ENCODE peak calls at places on chromosome 18, in four cellular contexts. G, Z, U and K are unnamed samples.

GRCh38 chr18:67145586-67146292 is 370.8 kb downstream of the DSEL start:
- DNase-seq in G (peak), Z (no peak), U (no peak), K (no peak)

GRCh38 chr18:13568443-13569392 is 157.6 kb downstream of the FAM210A start:
- DNase-seq in U (no peak), G (peak), Z (no peak), K (no peak)

GRCh38 chr18:60092073-60092472 is 192.3 kb downstream of the PMAIP1 start:
- DNase-seq in U (no peak), G (no peak), Z (no peak), K (no peak)

GRCh38 chr18:49555641-49556040 is 6.2 kb upstream of the LIPG start:
- DNase-seq in Z (no peak), U (no peak), G (no peak), K (no peak)

GRCh38 chr18:72160504-72161445 is 383.4 kb downstream of the CBLN2 start:
- DNase-seq in Z (no peak), U (no peak), G (no peak), K (no peak)

GRCh38 chr18:13878858-13879257 is 36.5 kb downstream of the MC2R start:
- DNase-seq in G (no peak), U (no peak), Z (no peak), K (no peak)

GRCh38 chr18:3211236-3211992 is 8.4 kb downstream of the MYOM1 start:
- DNase-seq in Z (no peak), G (peak), U (peak), K (no peak)

GRCh38 chr18:36095936-36096519 is 28.7 kb upstream of the RPRD1A start:
- DNase-seq in G (peak), Z (peak), U (peak), K (no peak)

GRCh38 chr18:66668706-66669105 is 64.8 kb upstream of the CDH19 start:
- DNase-seq in G (no peak), Z (no peak), U (no peak), K (no peak)

GRCh38 chr18:57792741-57793629 is 10.1 kb downstream of the ATP8B1 start:
- DNase-seq in Z (no peak), G (no peak), U (no peak), K (no peak)

GRCh38 chr18:79944126-79944731 is 7.2 kb downstream of the SLC66A2 start:
- DNase-seq in G (no peak), Z (no peak), U (no peak), K (no peak)

GRCh38 chr18:3014501-3015202 is 1.7 kb upstream of the LPIN2 start:
- DNase-seq in G (no peak), U (no peak), Z (no peak), K (no peak)

GRCh38 chr18:8946046-8946838 is 156.3 kb upstream of the NDUFV2 start:
- DNase-seq in U (no peak), G (no peak), Z (no peak), K (no peak)

GRCh38 chr18:24995056-24995455 is 356.9 kb downstream of the ZNF521 start:
- DNase-seq in U (no peak), G (no peak), Z (no peak), K (no peak)

GRCh38 chr18:64103979-64104378 is 44.9 kb downstream of the LINC00305 start:
- DNase-seq in G (peak), U (peak), Z (no peak), K (peak)

GRCh38 chr18:27704721-27705361 is 472.1 kb downstream of the CDH2 start:
- DNase-seq in U (no peak), G (no peak), Z (no peak), K (no peak)

GRCh38 chr18:63409301-63409700 is 13.0 kb downstream of the VPS4B start:
- DNase-seq in G (no peak), U (no peak), Z (no peak), K (no peak)

GRCh38 chr18:74994502-74995403 is 214.2 kb downstream of the PTGR3 start:
- DNase-seq in U (no peak), G (no peak), Z (no peak), K (no peak)

GRCh38 chr18:7021994-7022840 is 95.4 kb downstream of the LAMA1 start:
- DNase-seq in G (peak), Z (peak), U (peak), K (no peak)

GRCh38 chr18:50099725-50100414 is 95.1 kb downstream of the MYO5B start:
- DNase-seq in Z (no peak), U (no peak), G (no peak), K (no peak)

GRCh38 chr18:39667905-39668304 is 2102.3 kb upstream of the CELF4 start:
- DNase-seq in G (no peak), U (no peak), Z (no peak), K (no peak)

GRCh38 chr18:66638856-66639621 is 35.1 kb upstream of the CDH19 start:
- DNase-seq in G (no peak), Z (no peak), U (no peak), K (no peak)

GRCh38 chr18:6056171-6056932 is 161.0 kb upstream of the TMEM200C start:
- DNase-seq in G (peak), U (no peak), Z (peak), K (no peak)

DNA sequence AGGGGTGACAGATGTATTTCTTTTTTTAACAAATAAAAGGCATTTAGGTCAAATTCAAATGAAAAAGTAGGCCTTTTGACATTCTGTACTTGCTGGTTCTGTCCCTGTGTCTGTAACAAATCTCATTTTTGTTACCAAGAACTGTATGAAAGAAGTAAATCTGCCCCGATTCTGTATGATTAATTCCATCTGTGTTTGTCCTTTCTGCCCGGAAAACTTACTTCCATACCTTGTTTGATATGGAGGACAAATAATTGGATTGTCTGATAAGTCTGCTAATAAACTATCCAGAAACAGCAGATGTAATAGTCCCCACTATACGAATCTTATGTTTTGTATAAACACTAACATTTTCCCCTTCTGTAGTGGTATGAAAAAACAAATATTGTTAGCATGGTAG is 69.8 kb downstream of the MEX3C start:
- DNase-seq in Z (no peak), U (no peak), G (no peak), K (no peak)
- TF ChIP-seq HMGXB4 in Z (no peak), U (no peak), G (no peak), K (no peak)

GRCh38 chr18:76432970-76433767 is 61.9 kb downstream of the ZNF516 start:
- DNase-seq in G (no peak), U (no peak), Z (no peak), K (no peak)
- TF ChIP-seq HMGXB4 in G (no peak), U (no peak), Z (no peak), K (no peak)

DNA sequence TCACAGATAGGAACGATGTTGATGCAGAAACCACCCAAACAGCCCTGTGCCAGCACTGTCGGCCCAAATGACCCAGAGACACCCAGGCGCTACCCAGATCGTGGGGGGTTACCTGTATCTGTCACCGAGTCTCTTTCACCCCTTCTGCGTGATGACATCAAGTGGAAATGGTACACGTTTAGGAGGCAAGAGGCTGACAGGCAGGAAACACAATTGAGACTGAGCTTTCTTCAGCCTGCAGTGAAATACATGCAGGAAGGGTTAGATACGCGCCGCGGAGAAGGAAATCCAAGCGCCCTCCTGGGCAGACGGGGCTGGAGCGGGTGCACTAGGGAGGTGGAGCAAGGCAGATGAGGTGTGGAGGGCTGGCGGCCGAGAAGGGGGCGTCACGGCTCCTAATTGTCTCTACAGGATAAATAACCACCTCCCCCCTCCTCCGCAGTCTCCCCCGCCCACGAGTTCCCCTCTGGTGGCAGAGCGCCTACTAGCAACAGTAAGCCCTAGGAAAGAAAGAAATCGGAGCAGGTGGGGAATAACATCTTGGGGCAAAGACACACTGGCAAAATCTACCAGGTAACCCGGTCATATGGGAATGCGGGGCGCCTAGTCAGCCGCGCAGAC is at the start of gene RNF152:
- DNase-seq in G (no peak), Z (peak), U (no peak), K (peak)
- TF ChIP-seq HMGXB4 in G (no peak), Z (no peak), U (no peak), K (no peak)

GRCh38 chr18:61891271-61891670 is 1.5 kb downstream of the RNF152 start:
- DNase-seq in U (no peak), G (no peak), Z (no peak), K (no peak)

GRCh38 chr18:61891874-61892273 is 933 bp downstream of the RNF152 start:
- DNase-seq in Z (no peak), G (no peak), U (no peak), K (no peak)

GRCh38 chr18:61893971-61894750 is 1.4 kb upstream of the RNF152 start:
- DNase-seq in U (peak), G (peak), Z (peak), K (peak)

GRCh38 chr18:61894751-61895524 is 2.1 kb upstream of the RNF152 start:
- DNase-seq in G (no peak), Z (peak), U (no peak), K (no peak)

GRCh38 chr18:61893304-61893970 is 630 bp upstream of the RNF152 start:
- DNase-seq in U (peak), Z (peak), G (no peak), K (peak)
- TF ChIP-seq HMGXB4 in U (no peak), Z (no peak), G (no peak), K (no peak)

GRCh38 chr18:54280206-54280550 is 10.9 kb downstream of the POLI start:
- DNase-seq in Z (no peak), U (peak), G (no peak), K (peak)

GRCh38 chr18:54279477-54280205 is 10.3 kb downstream of the POLI start:
- DNase-seq in G (peak), Z (no peak), U (no peak), K (no peak)

GRCh38 chr18:54284535-54284934 is 15.2 kb downstream of the POLI start:
- DNase-seq in U (no peak), Z (no peak), G (no peak), K (no peak)

DNA sequence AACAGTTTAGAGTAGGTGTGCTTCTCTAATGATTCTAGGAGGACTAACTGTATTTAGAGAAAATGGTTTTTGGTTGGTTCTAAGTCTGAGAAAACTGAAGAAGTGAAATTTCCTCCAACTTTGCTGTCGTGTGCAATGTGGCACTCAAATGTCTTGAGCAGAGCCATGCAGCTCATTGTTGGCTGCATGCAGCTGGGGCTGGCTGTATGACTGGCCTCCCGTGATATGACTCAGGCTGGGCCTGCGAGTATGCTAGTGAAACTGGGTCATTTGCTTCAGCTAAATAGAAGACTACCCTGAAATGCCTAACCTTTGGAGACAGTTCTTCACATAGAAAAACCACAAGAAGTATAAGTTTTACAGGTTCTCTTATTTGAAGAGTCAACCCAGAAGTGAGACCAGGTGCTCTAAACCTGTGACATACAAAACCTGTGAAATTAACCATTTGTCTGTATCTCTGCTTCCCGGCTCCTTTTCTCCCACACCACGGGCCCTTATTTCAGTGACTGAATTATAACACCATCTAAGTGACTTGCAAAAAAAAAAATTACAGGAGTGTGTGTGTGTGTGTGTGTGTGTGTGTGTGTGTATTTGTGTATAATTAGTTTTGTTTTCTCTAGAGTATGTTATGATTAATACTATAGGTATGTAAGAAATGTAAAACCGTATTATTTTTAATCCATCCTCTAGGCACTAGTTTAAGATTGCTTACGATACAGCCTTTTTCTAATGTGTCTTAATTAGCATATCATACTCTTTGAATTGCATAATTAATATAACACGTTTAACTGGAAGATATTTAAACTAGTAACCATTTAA is 15.9 kb downstream of the POLI start:
- DNase-seq in G (no peak), U (peak), Z (no peak), K (no peak)
- TF ChIP-seq HMGXB4 in G (no peak), U (no peak), Z (no peak), K (no peak)

DNA sequence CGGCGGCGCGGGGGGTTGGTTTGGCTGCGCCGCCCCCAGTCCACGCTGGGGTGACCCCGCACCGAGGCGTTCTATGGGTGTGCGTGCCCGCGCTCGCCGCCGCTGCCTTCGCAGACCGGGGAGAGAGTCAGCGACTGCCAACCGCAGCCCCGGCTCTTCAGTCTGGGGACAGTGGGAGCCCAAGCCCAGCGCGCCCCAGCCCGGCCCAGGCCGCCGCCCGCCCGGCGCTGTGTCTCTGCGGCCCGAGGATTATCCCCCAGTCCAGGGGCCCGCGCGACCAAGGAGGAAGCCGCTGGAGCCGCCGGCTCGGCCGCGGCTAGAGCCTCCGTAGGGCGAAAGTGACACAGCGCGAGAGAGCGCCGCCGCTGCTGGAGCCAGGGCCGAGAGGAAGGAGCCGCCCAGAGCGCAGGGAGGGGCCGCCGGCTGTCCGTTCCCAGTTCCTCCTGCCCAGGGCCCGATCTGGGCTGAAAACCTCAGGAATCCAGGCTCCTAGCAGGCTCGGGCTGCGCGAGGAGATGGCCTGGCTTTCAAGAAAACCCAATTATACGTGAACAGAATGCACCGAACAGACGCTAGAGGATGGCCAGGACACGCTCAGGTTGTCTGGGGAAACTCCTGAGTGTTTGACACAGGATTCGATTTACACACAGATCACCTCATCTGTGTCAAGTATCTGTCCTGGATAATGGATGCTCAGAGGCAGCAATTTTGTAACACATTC is 2.4 kb downstream of the CTIF start:
- DNase-seq in G (no peak), Z (peak), U (peak), K (peak)
- TF ChIP-seq HMGXB4 in G (peak), Z (no peak), U (no peak), K (no peak)

GRCh38 chr18:69631281-69631680 is 230.6 kb downstream of the DOK6 start:
- DNase-seq in G (peak), Z (no peak), U (no peak), K (no peak)

GRCh38 chr18:69635482-69635881 is 234.8 kb downstream of the DOK6 start:
- DNase-seq in G (no peak), Z (no peak), U (no peak), K (no peak)

GRCh38 chr18:69638056-69638455 is 237.4 kb downstream of the DOK6 start:
- DNase-seq in Z (no peak), G (no peak), U (no peak), K (no peak)

GRCh38 chr18:69636529-69637301 is 236.0 kb downstream of the DOK6 start:
- DNase-seq in U (no peak), Z (no peak), G (peak), K (peak)
- TF ChIP-seq HMGXB4 in U (no peak), Z (no peak), G (no peak), K (no peak)